ENCODE peak calls at places on chromosomes 13 and 19, in six cellular contexts. H, W, A, Y, Q and I are unnamed samples.

GRCh38 chr19:49946415-49946814 is 14.6 kb downstream of the SIGLEC11 start:
- DNase-seq in Y (no peak), W (no peak), Q (no peak), A (no peak), H (no peak), I (no peak)

GRCh38 chr13:98761126-98761978 is 8.9 kb upstream of the SLC15A1 start:
- DNase-seq in W (peak; percentile 81), H (no peak), Q (no peak), A (no peak), Y (no peak), I (no peak)

GRCh38 chr13:98528663-98529064 is 48.2 kb downstream of the STK24 start:
- DNase-seq in H (no peak), A (no peak), Q (no peak), Y (no peak), W (peak; percentile 88), I (no peak)

GRCh38 chr19:29764322-29764721 is 47.5 kb upstream of the CCNE1 start:
- DNase-seq in Y (no peak), A (no peak), Q (no peak), W (no peak), H (no peak), I (no peak)

GRCh38 chr13:96082640-96083039 is 7.3 kb upstream of the HS6ST3 start:
- DNase-seq in Y (no peak), H (peak; percentile 48), W (peak; percentile 40), A (no peak), Q (no peak), I (no peak)

GRCh38 chr19:4922530-4923378 is 13.5 kb downstream of the UHRF1 start:
- DNase-seq in A (no peak), Q (no peak), H (no peak), W (no peak), Y (no peak), I (no peak)

GRCh38 chr13:27967203-27967735 is 1.8 kb downstream of the CDX2 start:
- DNase-seq in H (no peak), A (no peak), Y (no peak), Q (no peak), W (no peak), I (no peak)

GRCh38 chr13:94599877-94600276 is 1.8 kb upstream of the GPR180 start:
- DNase-seq in Y (no peak), H (no peak), W (no peak), A (no peak), Q (no peak), I (no peak)

GRCh38 chr19:45764947-45765346 is 4.1 kb downstream of the SIX5 start:
- DNase-seq in Q (peak; percentile 28), W (no peak), H (no peak), Y (no peak), A (no peak), I (no peak)

GRCh38 chr19:48303866-48304265 is 21.5 kb upstream of the EMP3 start:
- DNase-seq in H (no peak), W (no peak), Q (no peak), Y (no peak), A (no peak), I (no peak)

GRCh38 chr19:18514800-18515682 is 6.8 kb downstream of the ELL start:
- DNase-seq in H (peak; percentile 35), Q (no peak), Y (no peak), A (no peak), W (peak; percentile 75), I (no peak)
- H3K4me2 ChIP-seq in H (no peak overlapping the region), Q (no peak overlapping the region), Y (no peak overlapping the region), A (no peak overlapping the region), W (no peak overlapping the region), I (no peak overlapping the region)

GRCh38 chr13:20512042-20512683 is 13.5 kb downstream of the CRYL1 start:
- DNase-seq in W (no peak), Y (no peak), Q (peak; percentile 37), H (no peak), A (no peak), I (peak; percentile 43)

GRCh38 chr13:20505405-20506366 is 20.0 kb downstream of the CRYL1 start:
- DNase-seq in A (no peak), W (no peak), H (peak; percentile 75), Y (no peak), Q (no peak), I (no peak)

GRCh38 chr13:20503088-20504083 is 22.3 kb downstream of the CRYL1 start:
- DNase-seq in Y (no peak), A (no peak), W (no peak), H (no peak), Q (no peak), I (no peak)

GRCh38 chr13:20501548-20501947 is 24.1 kb downstream of the CRYL1 start:
- DNase-seq in A (no peak), H (no peak), Y (no peak), Q (no peak), W (no peak), I (no peak)

DNA sequence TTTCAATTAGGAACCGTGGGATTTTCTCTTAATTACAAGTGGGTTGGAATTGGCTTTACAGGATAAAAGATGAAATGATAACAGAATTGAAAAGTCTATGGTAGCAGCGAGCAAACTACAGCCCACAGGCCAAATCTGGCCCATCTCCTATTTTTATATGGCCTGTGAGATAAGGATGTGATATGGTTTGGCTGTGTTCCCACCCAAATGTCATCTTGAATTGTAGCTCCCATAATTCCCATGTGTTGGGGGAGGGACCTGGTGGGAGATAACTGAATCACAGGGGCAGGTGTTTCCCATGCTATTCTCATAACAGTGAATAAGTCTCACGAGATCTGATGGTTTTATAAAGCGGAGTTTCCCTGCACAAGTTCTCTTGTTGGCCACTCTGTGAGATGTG is 19.0 kb downstream of the CRYL1 start:
- DNase-seq in H (no peak), Y (no peak), A (no peak), W (no peak), Q (no peak), I (no peak)
- TF ChIP-seq EZH2phosphoT487 in H (no peak), Y (no peak), A (no peak), W (no peak), Q (no peak), I (no peak)

GRCh38 chr13:106481919-106482318 is 53.5 kb downstream of the EFNB2 start:
- DNase-seq in H (no peak), Q (no peak), A (no peak), W (no peak), Y (no peak), I (no peak)
- H3K4me2 ChIP-seq in H (no peak overlapping the region), Q (no peak overlapping the region), A (no peak overlapping the region), W (no peak overlapping the region), Y (no peak overlapping the region), I (no peak overlapping the region)

GRCh38 chr19:33745297-33745696 is 51.4 kb upstream of the KCTD15 start:
- DNase-seq in H (no peak), W (no peak), Y (no peak), Q (no peak), A (no peak), I (no peak)

GRCh38 chr19:33736158-33736557 is 60.5 kb upstream of the KCTD15 start:
- DNase-seq in Y (no peak), A (no peak), Q (no peak), W (no peak), H (no peak), I (no peak)

GRCh38 chr19:33737704-33738103 is 59.0 kb upstream of the KCTD15 start:
- DNase-seq in A (no peak), Q (no peak), H (no peak), Y (no peak), W (no peak), I (no peak)

GRCh38 chr19:33736787-33737186 is 59.9 kb upstream of the KCTD15 start:
- DNase-seq in W (no peak), H (no peak), A (no peak), Y (no peak), Q (no peak), I (no peak)

DNA sequence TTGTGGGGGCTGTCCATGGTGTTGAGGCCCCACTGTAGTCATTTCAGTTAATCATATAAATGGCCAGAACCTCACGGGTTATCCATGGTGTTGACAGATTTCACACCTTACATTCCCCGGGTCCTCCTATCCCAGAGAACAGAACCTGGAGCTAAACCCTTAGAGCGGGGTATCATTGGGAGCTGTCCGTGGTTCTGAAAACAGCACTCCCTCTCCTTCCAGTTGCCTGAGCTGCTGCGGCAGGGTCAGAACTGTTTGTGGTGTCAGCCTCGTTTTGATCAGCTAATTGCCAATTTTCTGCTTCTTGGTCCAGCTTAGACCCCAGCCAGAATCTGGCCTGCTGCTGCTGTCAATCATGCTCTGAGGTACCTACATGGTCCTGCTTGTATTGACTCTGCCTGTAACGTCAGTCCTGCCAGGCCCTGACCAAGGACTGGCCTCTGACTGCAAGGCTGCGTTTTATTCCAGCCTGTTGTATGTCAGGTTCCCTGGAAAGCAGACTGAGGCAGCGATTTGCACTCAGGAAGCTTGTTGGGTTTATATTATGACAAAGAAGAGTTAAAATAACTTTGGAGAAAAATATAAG is 55.8 kb upstream of the KCTD15 start:
- DNase-seq in W (peak; percentile 47), H (peak; percentile 45), Q (no peak), A (no peak), Y (peak; percentile 45), I (peak; percentile 90)
- TF ChIP-seq EZH2phosphoT487 in W (no peak), H (no peak), Q (no peak), A (no peak), Y (no peak), I (no peak)

DNA sequence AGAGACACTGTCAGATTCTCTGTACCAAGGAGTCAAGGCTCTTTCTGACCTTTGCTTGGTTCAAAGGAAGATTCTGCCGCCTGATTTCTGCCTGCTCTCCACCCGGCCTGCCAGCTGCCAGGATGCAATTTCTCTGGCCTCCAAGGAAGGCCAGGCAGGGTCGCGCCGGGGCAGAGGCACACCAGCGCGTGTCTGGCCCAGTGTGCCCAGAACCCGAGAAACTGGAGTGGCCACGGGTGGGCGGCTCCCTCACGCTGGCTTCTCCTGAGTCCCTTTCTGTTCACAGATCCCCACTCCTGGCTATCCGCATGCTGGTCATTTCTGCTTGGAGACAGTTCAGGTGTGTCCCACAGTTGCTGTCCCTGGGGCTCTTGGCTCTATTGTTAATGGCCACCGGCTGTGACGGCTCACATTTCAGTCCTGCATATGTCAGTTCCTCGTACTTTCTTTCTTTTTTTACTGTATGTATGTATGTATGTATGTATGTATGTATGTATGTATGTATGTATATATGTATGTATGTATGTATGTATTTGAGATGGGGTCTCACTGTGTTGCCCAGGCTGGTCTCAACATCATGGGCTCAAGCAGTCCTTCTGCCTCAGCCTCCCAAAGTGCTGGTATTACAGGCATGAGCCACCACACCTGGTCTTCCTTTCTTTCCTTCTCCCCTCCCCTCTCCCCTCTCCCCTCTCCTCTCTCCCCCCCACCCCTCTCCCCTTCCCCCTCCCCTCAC is 16.9 kb downstream of the TMPRSS9 start:
- DNase-seq in Q (no peak), A (no peak), H (no peak), W (peak; percentile 22), Y (no peak), I (no peak)
- H3K4me2 ChIP-seq in Q (no peak overlapping the region), A (no peak overlapping the region), H (no peak overlapping the region), W (no peak overlapping the region), Y (no peak overlapping the region), I (no peak overlapping the region)